ENCODE peak calls at places on chromosomes 6 and 20, in nine cellular contexts. One of them, this sample, is unnamed.

GRCh38 chr6:149913542-149914240 is 9.2 kb downstream of the RAET1G start:
- DNase-seq in stimulated activated CD4-positive, alpha-beta T cell treated with anti-CD3 and anti-CD28 coated beads, Interleukin-4, amount 100 ng/mL, for 48 hours: no peak
- DNase-seq in RPMI7951: no peak
- DNase-seq in small intestine: no peak
- DNase-seq in HFF-Myc: no peak
- DNase-seq in CD8-positive, alpha-beta memory T cell: no peak
- DNase-seq in OCI-LY7: no peak
- DNase-seq in natural killer cell: no peak
- DNase-seq in hypothalamus: no peak
- DNase-seq in this sample: no peak

GRCh38 chr20:18004389-18005031 is 35.7 kb downstream of the MGME1 start:
- DNase-seq in small intestine: no peak
- DNase-seq in CD8-positive, alpha-beta memory T cell: no peak
- DNase-seq in OCI-LY7: no peak
- DNase-seq in HFF-Myc: no peak
- DNase-seq in RPMI7951: no peak
- DNase-seq in hypothalamus: no peak
- DNase-seq in stimulated activated CD4-positive, alpha-beta T cell treated with anti-CD3 and anti-CD28 coated beads, Interleukin-4, amount 100 ng/mL, for 48 hours: no peak
- DNase-seq in natural killer cell: no peak
- DNase-seq in this sample: no peak

GRCh38 chr6:87904041-87904440 is 143.6 kb upstream of the SPACA1 start:
- DNase-seq in HFF-Myc: no peak
- DNase-seq in RPMI7951: no peak
- DNase-seq in CD8-positive, alpha-beta memory T cell: no peak
- DNase-seq in stimulated activated CD4-positive, alpha-beta T cell treated with anti-CD3 and anti-CD28 coated beads, Interleukin-4, amount 100 ng/mL, for 48 hours: no peak
- DNase-seq in hypothalamus: no peak
- DNase-seq in natural killer cell: no peak
- DNase-seq in OCI-LY7: peak; percentile 38
- DNase-seq in small intestine: no peak
- DNase-seq in this sample: no peak

GRCh38 chr6:13331516-13332348 is 3.4 kb upstream of the TBC1D7 start:
- DNase-seq in RPMI7951: peak; percentile 32
- DNase-seq in stimulated activated CD4-positive, alpha-beta T cell treated with anti-CD3 and anti-CD28 coated beads, Interleukin-4, amount 100 ng/mL, for 48 hours: no peak
- DNase-seq in CD8-positive, alpha-beta memory T cell: no peak
- DNase-seq in hypothalamus: no peak
- DNase-seq in HFF-Myc: no peak
- DNase-seq in natural killer cell: no peak
- DNase-seq in OCI-LY7: peak; percentile 73
- DNase-seq in small intestine: peak; percentile 42
- DNase-seq in this sample: no peak

GRCh38 chr20:11814276-11814675 is 103.4 kb upstream of the BTBD3 start:
- DNase-seq in hypothalamus: no peak
- DNase-seq in HFF-Myc: no peak
- DNase-seq in small intestine: no peak
- DNase-seq in CD8-positive, alpha-beta memory T cell: no peak
- DNase-seq in RPMI7951: no peak
- DNase-seq in OCI-LY7: no peak
- DNase-seq in natural killer cell: no peak
- DNase-seq in stimulated activated CD4-positive, alpha-beta T cell treated with anti-CD3 and anti-CD28 coated beads, Interleukin-4, amount 100 ng/mL, for 48 hours: no peak
- DNase-seq in this sample: no peak

GRCh38 chr6:78308025-78308424 is 559.3 kb upstream of the IRAK1BP1 start:
- DNase-seq in HFF-Myc: no peak
- DNase-seq in hypothalamus: no peak
- DNase-seq in natural killer cell: no peak
- DNase-seq in small intestine: no peak
- DNase-seq in stimulated activated CD4-positive, alpha-beta T cell treated with anti-CD3 and anti-CD28 coated beads, Interleukin-4, amount 100 ng/mL, for 48 hours: no peak
- DNase-seq in RPMI7951: no peak
- DNase-seq in OCI-LY7: no peak
- DNase-seq in CD8-positive, alpha-beta memory T cell: no peak
- DNase-seq in this sample: no peak

GRCh38 chr20:36919715-36920333 is 31.7 kb downstream of the SAMHD1 start:
- DNase-seq in RPMI7951: peak; percentile 66
- DNase-seq in OCI-LY7: peak; percentile 70
- DNase-seq in hypothalamus: no peak
- DNase-seq in natural killer cell: no peak
- DNase-seq in stimulated activated CD4-positive, alpha-beta T cell treated with anti-CD3 and anti-CD28 coated beads, Interleukin-4, amount 100 ng/mL, for 48 hours: no peak
- DNase-seq in HFF-Myc: peak; percentile 48
- DNase-seq in CD8-positive, alpha-beta memory T cell: no peak
- DNase-seq in small intestine: peak; percentile 61
- DNase-seq in this sample: no peak

GRCh38 chr20:52461602-52462001 is 270.0 kb upstream of the ZFP64 start:
- DNase-seq in OCI-LY7: no peak
- DNase-seq in CD8-positive, alpha-beta memory T cell: no peak
- DNase-seq in hypothalamus: no peak
- DNase-seq in RPMI7951: peak; percentile 61
- DNase-seq in natural killer cell: no peak
- DNase-seq in small intestine: no peak
- DNase-seq in stimulated activated CD4-positive, alpha-beta T cell treated with anti-CD3 and anti-CD28 coated beads, Interleukin-4, amount 100 ng/mL, for 48 hours: no peak
- DNase-seq in HFF-Myc: no peak
- DNase-seq in this sample: no peak

GRCh38 chr6:15200087-15200486 is 45.8 kb upstream of the JARID2 start:
- DNase-seq in HFF-Myc: no peak
- DNase-seq in natural killer cell: no peak
- DNase-seq in stimulated activated CD4-positive, alpha-beta T cell treated with anti-CD3 and anti-CD28 coated beads, Interleukin-4, amount 100 ng/mL, for 48 hours: no peak
- DNase-seq in OCI-LY7: no peak
- DNase-seq in hypothalamus: no peak
- DNase-seq in CD8-positive, alpha-beta memory T cell: no peak
- DNase-seq in RPMI7951: no peak
- DNase-seq in small intestine: no peak
- DNase-seq in this sample: no peak

GRCh38 chr20:23190557-23190956 is 104.4 kb upstream of the CD93 start:
- DNase-seq in hypothalamus: no peak
- DNase-seq in natural killer cell: no peak
- DNase-seq in CD8-positive, alpha-beta memory T cell: no peak
- DNase-seq in RPMI7951: peak; percentile 60
- DNase-seq in OCI-LY7: no peak
- DNase-seq in small intestine: no peak
- DNase-seq in HFF-Myc: no peak
- DNase-seq in stimulated activated CD4-positive, alpha-beta T cell treated with anti-CD3 and anti-CD28 coated beads, Interleukin-4, amount 100 ng/mL, for 48 hours: no peak
- DNase-seq in this sample: no peak

GRCh38 chr6:9783567-9783966 is 631.3 kb downstream of the TFAP2A start:
- DNase-seq in HFF-Myc: no peak
- DNase-seq in CD8-positive, alpha-beta memory T cell: no peak
- DNase-seq in hypothalamus: no peak
- DNase-seq in RPMI7951: no peak
- DNase-seq in OCI-LY7: no peak
- DNase-seq in small intestine: no peak
- DNase-seq in natural killer cell: no peak
- DNase-seq in stimulated activated CD4-positive, alpha-beta T cell treated with anti-CD3 and anti-CD28 coated beads, Interleukin-4, amount 100 ng/mL, for 48 hours: no peak
- DNase-seq in this sample: no peak

GRCh38 chr6:151962246-151962846 is 154.9 kb downstream of the ESR1 start:
- DNase-seq in small intestine: no peak
- DNase-seq in RPMI7951: peak; percentile 83
- DNase-seq in OCI-LY7: no peak
- DNase-seq in HFF-Myc: no peak
- DNase-seq in natural killer cell: no peak
- DNase-seq in hypothalamus: no peak
- DNase-seq in CD8-positive, alpha-beta memory T cell: no peak
- DNase-seq in stimulated activated CD4-positive, alpha-beta T cell treated with anti-CD3 and anti-CD28 coated beads, Interleukin-4, amount 100 ng/mL, for 48 hours: no peak
- DNase-seq in this sample: no peak

GRCh38 chr20:62201173-62202082 is 18.6 kb downstream of the MTG2 start:
- DNase-seq in stimulated activated CD4-positive, alpha-beta T cell treated with anti-CD3 and anti-CD28 coated beads, Interleukin-4, amount 100 ng/mL, for 48 hours: no peak
- DNase-seq in HFF-Myc: no peak
- DNase-seq in OCI-LY7: peak; percentile 70
- DNase-seq in RPMI7951: no peak
- DNase-seq in hypothalamus: no peak
- DNase-seq in CD8-positive, alpha-beta memory T cell: peak; percentile 43
- DNase-seq in small intestine: no peak
- DNase-seq in natural killer cell: no peak
- DNase-seq in this sample: no peak

GRCh38 chr6:132598473-132598872 is 8.9 kb upstream of the TAAR5 start:
- DNase-seq in natural killer cell: no peak
- DNase-seq in CD8-positive, alpha-beta memory T cell: no peak
- DNase-seq in OCI-LY7: peak; percentile 46
- DNase-seq in HFF-Myc: no peak
- DNase-seq in stimulated activated CD4-positive, alpha-beta T cell treated with anti-CD3 and anti-CD28 coated beads, Interleukin-4, amount 100 ng/mL, for 48 hours: no peak
- DNase-seq in small intestine: peak; percentile 46
- DNase-seq in RPMI7951: peak; percentile 15
- DNase-seq in hypothalamus: no peak
- DNase-seq in this sample: no peak

GRCh38 chr6:38208028-38208427 is 388.5 kb downstream of the ZFAND3 start:
- DNase-seq in OCI-LY7: no peak
- DNase-seq in natural killer cell: no peak
- DNase-seq in RPMI7951: no peak
- DNase-seq in hypothalamus: no peak
- DNase-seq in stimulated activated CD4-positive, alpha-beta T cell treated with anti-CD3 and anti-CD28 coated beads, Interleukin-4, amount 100 ng/mL, for 48 hours: no peak
- DNase-seq in CD8-positive, alpha-beta memory T cell: no peak
- DNase-seq in HFF-Myc: no peak
- DNase-seq in small intestine: no peak
- DNase-seq in this sample: no peak

GRCh38 chr6:6788394-6789020 is 200.0 kb downstream of the LY86 start:
- DNase-seq in natural killer cell: no peak
- DNase-seq in hypothalamus: no peak
- DNase-seq in stimulated activated CD4-positive, alpha-beta T cell treated with anti-CD3 and anti-CD28 coated beads, Interleukin-4, amount 100 ng/mL, for 48 hours: no peak
- DNase-seq in small intestine: peak; percentile 56
- DNase-seq in HFF-Myc: no peak
- DNase-seq in CD8-positive, alpha-beta memory T cell: no peak
- DNase-seq in OCI-LY7: peak; percentile 12
- DNase-seq in RPMI7951: no peak
- DNase-seq in this sample: peak; percentile 38

GRCh38 chr6:132813173-132813856 is 1.1 kb upstream of the RPS12 start:
- DNase-seq in natural killer cell: peak; percentile 29
- DNase-seq in stimulated activated CD4-positive, alpha-beta T cell treated with anti-CD3 and anti-CD28 coated beads, Interleukin-4, amount 100 ng/mL, for 48 hours: no peak
- DNase-seq in hypothalamus: peak; percentile 4
- DNase-seq in small intestine: no peak
- DNase-seq in CD8-positive, alpha-beta memory T cell: peak; percentile 60
- DNase-seq in RPMI7951: peak; percentile 62
- DNase-seq in HFF-Myc: no peak
- DNase-seq in OCI-LY7: peak; percentile 65
- DNase-seq in this sample: peak; percentile 47

GRCh38 chr6:25404094-25404493 is 124.9 kb downstream of the CARMIL1 start:
- DNase-seq in RPMI7951: no peak
- DNase-seq in hypothalamus: no peak
- DNase-seq in small intestine: no peak
- DNase-seq in stimulated activated CD4-positive, alpha-beta T cell treated with anti-CD3 and anti-CD28 coated beads, Interleukin-4, amount 100 ng/mL, for 48 hours: no peak
- DNase-seq in OCI-LY7: no peak
- DNase-seq in natural killer cell: no peak
- DNase-seq in HFF-Myc: no peak
- DNase-seq in CD8-positive, alpha-beta memory T cell: no peak
- DNase-seq in this sample: peak; percentile 17

GRCh38 chr20:41738584-41739193 is 120.5 kb upstream of the CHD6 start:
- DNase-seq in CD8-positive, alpha-beta memory T cell: no peak
- DNase-seq in hypothalamus: no peak
- DNase-seq in stimulated activated CD4-positive, alpha-beta T cell treated with anti-CD3 and anti-CD28 coated beads, Interleukin-4, amount 100 ng/mL, for 48 hours: peak; percentile 33
- DNase-seq in HFF-Myc: peak; percentile 2
- DNase-seq in natural killer cell: no peak
- DNase-seq in OCI-LY7: peak; percentile 58
- DNase-seq in small intestine: peak; percentile 49
- DNase-seq in RPMI7951: peak; percentile 52
- DNase-seq in this sample: no peak

GRCh38 chr6:47197672-47198640 is 111.7 kb downstream of the TNFRSF21 start:
- DNase-seq in RPMI7951: no peak
- DNase-seq in small intestine: peak; percentile 63
- DNase-seq in stimulated activated CD4-positive, alpha-beta T cell treated with anti-CD3 and anti-CD28 coated beads, Interleukin-4, amount 100 ng/mL, for 48 hours: no peak
- DNase-seq in OCI-LY7: peak; percentile 49
- DNase-seq in HFF-Myc: no peak
- DNase-seq in CD8-positive, alpha-beta memory T cell: no peak
- DNase-seq in natural killer cell: no peak
- DNase-seq in hypothalamus: no peak
- DNase-seq in this sample: no peak

GRCh38 chr20:63394069-63394468 is 32.9 kb upstream of the CHRNA4 start:
- DNase-seq in small intestine: no peak
- DNase-seq in stimulated activated CD4-positive, alpha-beta T cell treated with anti-CD3 and anti-CD28 coated beads, Interleukin-4, amount 100 ng/mL, for 48 hours: no peak
- DNase-seq in RPMI7951: no peak
- DNase-seq in OCI-LY7: no peak
- DNase-seq in natural killer cell: no peak
- DNase-seq in CD8-positive, alpha-beta memory T cell: no peak
- DNase-seq in hypothalamus: no peak
- DNase-seq in HFF-Myc: no peak
- DNase-seq in this sample: no peak

GRCh38 chr6:5979650-5980427 is 26.9 kb downstream of the NRN1 start:
- DNase-seq in OCI-LY7: no peak
- DNase-seq in hypothalamus: no peak
- DNase-seq in CD8-positive, alpha-beta memory T cell: no peak
- DNase-seq in RPMI7951: peak; percentile 87
- DNase-seq in stimulated activated CD4-positive, alpha-beta T cell treated with anti-CD3 and anti-CD28 coated beads, Interleukin-4, amount 100 ng/mL, for 48 hours: no peak
- DNase-seq in HFF-Myc: no peak
- DNase-seq in small intestine: no peak
- DNase-seq in natural killer cell: no peak
- DNase-seq in this sample: no peak

GRCh38 chr6:109768485-109768884 is 77.4 kb downstream of the FIG4 start:
- DNase-seq in OCI-LY7: no peak
- DNase-seq in HFF-Myc: no peak
- DNase-seq in natural killer cell: no peak
- DNase-seq in hypothalamus: no peak
- DNase-seq in RPMI7951: peak; percentile 25
- DNase-seq in small intestine: no peak
- DNase-seq in stimulated activated CD4-positive, alpha-beta T cell treated with anti-CD3 and anti-CD28 coated beads, Interleukin-4, amount 100 ng/mL, for 48 hours: no peak
- DNase-seq in CD8-positive, alpha-beta memory T cell: no peak
- DNase-seq in this sample: no peak